ENCODE peak calls at places on chromosomes 6 and 20, in six cellular contexts. One of them, this sample, is unnamed.
A peak's percentile ranks its signal among the peaks of the same experiment; 100 is the strongest.

GRCh38 chr20:6654490-6655247 is 112.8 kb upstream of the BMP2 start:
- DNase-seq in IMR-90: no peak
- DNase-seq in H1: no peak
- DNase-seq in neuronal stem cell: no peak
- DNase-seq in mesenchymal stem cell: peak; percentile 72
- DNase-seq in trophoblast cell: no peak
- DNase-seq in this sample: no peak

GRCh38 chr20:4322499-4322898 is 307.1 kb upstream of the RNF24 start:
- DNase-seq in IMR-90: no peak
- DNase-seq in trophoblast cell: no peak
- DNase-seq in H1: no peak
- DNase-seq in neuronal stem cell: no peak
- DNase-seq in mesenchymal stem cell: no peak
- DNase-seq in this sample: no peak

GRCh38 chr6:131635384-131636340 is 1.4 kb upstream of the ENPP3 start:
- DNase-seq in trophoblast cell: no peak
- DNase-seq in neuronal stem cell: no peak
- DNase-seq in IMR-90: no peak
- DNase-seq in mesenchymal stem cell: no peak
- DNase-seq in H1: no peak
- DNase-seq in this sample: no peak

GRCh38 chr6:13453771-13454251 is 33.6 kb downstream of the GFOD1 start:
- DNase-seq in trophoblast cell: no peak
- DNase-seq in H1: no peak
- DNase-seq in IMR-90: peak; percentile 49
- DNase-seq in neuronal stem cell: no peak
- DNase-seq in mesenchymal stem cell: no peak
- DNase-seq in this sample: no peak

GRCh38 chr6:167766986-167767714 is 59.6 kb upstream of the AFDN start:
- DNase-seq in trophoblast cell: no peak
- DNase-seq in IMR-90: no peak
- DNase-seq in neuronal stem cell: no peak
- DNase-seq in H1: no peak
- DNase-seq in mesenchymal stem cell: no peak
- DNase-seq in this sample: no peak

GRCh38 chr6:112622036-112622435 is 274.9 kb downstream of the RFPL4B start:
- DNase-seq in IMR-90: no peak
- DNase-seq in trophoblast cell: no peak
- DNase-seq in mesenchymal stem cell: peak; percentile 36
- DNase-seq in H1: no peak
- DNase-seq in neuronal stem cell: no peak
- DNase-seq in this sample: no peak

GRCh38 chr6:128822271-128822670 is 60.7 kb upstream of the LAMA2 start:
- DNase-seq in H1: no peak
- DNase-seq in mesenchymal stem cell: peak; percentile 65
- DNase-seq in trophoblast cell: no peak
- DNase-seq in neuronal stem cell: no peak
- DNase-seq in IMR-90: peak; percentile 68
- DNase-seq in this sample: no peak

GRCh38 chr6:169247991-169248390 is 5.7 kb downstream of the THBS2 start:
- DNase-seq in neuronal stem cell: no peak
- DNase-seq in H1: no peak
- DNase-seq in mesenchymal stem cell: no peak
- DNase-seq in IMR-90: no peak
- DNase-seq in trophoblast cell: no peak
- DNase-seq in this sample: no peak

GRCh38 chr20:20931632-20932031 is 174.5 kb downstream of the LINC00237 start:
- DNase-seq in IMR-90: no peak
- DNase-seq in trophoblast cell: no peak
- DNase-seq in mesenchymal stem cell: no peak
- DNase-seq in neuronal stem cell: no peak
- DNase-seq in H1: no peak
- DNase-seq in this sample: no peak

GRCh38 chr20:31747640-31748039 is 8.6 kb downstream of the TPX2 start:
- DNase-seq in H1: no peak
- DNase-seq in IMR-90: peak; percentile 53
- DNase-seq in trophoblast cell: no peak
- DNase-seq in mesenchymal stem cell: no peak
- DNase-seq in neuronal stem cell: no peak
- DNase-seq in this sample: no peak

GRCh38 chr20:38303908-38304379 is at the start of gene BPI:
- DNase-seq in IMR-90: no peak
- DNase-seq in mesenchymal stem cell: no peak
- DNase-seq in trophoblast cell: no peak
- DNase-seq in H1: no peak
- DNase-seq in neuronal stem cell: no peak
- DNase-seq in this sample: no peak

GRCh38 chr20:61667056-61667792 is 398.5 kb downstream of the TAF4 start:
- DNase-seq in H1: no peak
- DNase-seq in IMR-90: no peak
- DNase-seq in mesenchymal stem cell: no peak
- DNase-seq in trophoblast cell: no peak
- DNase-seq in neuronal stem cell: no peak
- DNase-seq in this sample: no peak

GRCh38 chr20:57727863-57728262 is 18.0 kb upstream of the PMEPA1 start:
- DNase-seq in neuronal stem cell: no peak
- DNase-seq in trophoblast cell: no peak
- DNase-seq in mesenchymal stem cell: no peak
- DNase-seq in IMR-90: no peak
- DNase-seq in H1: no peak
- DNase-seq in this sample: no peak

GRCh38 chr6:144190051-144190450 is 39.7 kb downstream of the STX11 start:
- DNase-seq in neuronal stem cell: no peak
- DNase-seq in IMR-90: no peak
- DNase-seq in H1: no peak
- DNase-seq in trophoblast cell: peak; percentile 48
- DNase-seq in mesenchymal stem cell: no peak
- DNase-seq in this sample: no peak

GRCh38 chr20:40948352-40949267 is 80.0 kb upstream of the TOP1 start:
- DNase-seq in neuronal stem cell: no peak
- DNase-seq in mesenchymal stem cell: no peak
- DNase-seq in IMR-90: peak; percentile 35
- DNase-seq in H1: no peak
- DNase-seq in trophoblast cell: peak; percentile 44
- DNase-seq in this sample: no peak

GRCh38 chr6:4379958-4380357 is 244.6 kb upstream of the ECI2 start:
- DNase-seq in trophoblast cell: no peak
- DNase-seq in H1: no peak
- DNase-seq in IMR-90: no peak
- DNase-seq in mesenchymal stem cell: no peak
- DNase-seq in neuronal stem cell: no peak
- DNase-seq in this sample: no peak

GRCh38 chr20:36493801-36494114 is 47.6 kb upstream of the MYL9 start:
- DNase-seq in mesenchymal stem cell: no peak
- DNase-seq in IMR-90: peak; percentile 78
- DNase-seq in H1: no peak
- DNase-seq in neuronal stem cell: no peak
- DNase-seq in trophoblast cell: no peak
- DNase-seq in this sample: no peak

GRCh38 chr6:7106752-7107577 is 796 bp upstream of the RREB1 start:
- DNase-seq in H1: peak; percentile 70
- DNase-seq in IMR-90: peak; percentile 16
- DNase-seq in mesenchymal stem cell: no peak
- DNase-seq in trophoblast cell: peak; percentile 43
- DNase-seq in neuronal stem cell: no peak
- DNase-seq in this sample: peak; percentile 48

GRCh38 chr20:43914697-43915208 is at the start of gene TOX2:
- DNase-seq in IMR-90: no peak
- DNase-seq in mesenchymal stem cell: peak; percentile 55
- DNase-seq in neuronal stem cell: no peak
- DNase-seq in H1: peak; percentile 62
- DNase-seq in trophoblast cell: no peak
- DNase-seq in this sample: peak; percentile 56

GRCh38 chr20:8673116-8673515 is 395.8 kb upstream of the PLCB4 start:
- DNase-seq in trophoblast cell: no peak
- DNase-seq in H1: no peak
- DNase-seq in mesenchymal stem cell: no peak
- DNase-seq in neuronal stem cell: no peak
- DNase-seq in IMR-90: no peak
- DNase-seq in this sample: no peak

GRCh38 chr20:33673115-33673410 is 1.2 kb downstream of the NECAB3 start:
- DNase-seq in neuronal stem cell: no peak
- DNase-seq in H1: no peak
- DNase-seq in IMR-90: no peak
- DNase-seq in trophoblast cell: no peak
- DNase-seq in mesenchymal stem cell: no peak
- DNase-seq in this sample: no peak
- H3K23ac ChIP-seq in neuronal stem cell: no peak overlapping the region
- H3K23ac ChIP-seq in H1: no peak overlapping the region
- H3K23ac ChIP-seq in IMR-90: peak overlapping the region; percentile 96
- H3K23ac ChIP-seq in trophoblast cell: no peak overlapping the region
- H3K23ac ChIP-seq in mesenchymal stem cell: no peak overlapping the region
- H3K23ac ChIP-seq in this sample: no peak overlapping the region

GRCh38 chr6:140226637-140227036 is 852.2 kb upstream of the CITED2 start:
- DNase-seq in H1: no peak
- DNase-seq in neuronal stem cell: no peak
- DNase-seq in IMR-90: no peak
- DNase-seq in mesenchymal stem cell: no peak
- DNase-seq in trophoblast cell: no peak
- DNase-seq in this sample: no peak
- H3K14ac ChIP-seq in H1: no peak overlapping the region
- H3K14ac ChIP-seq in neuronal stem cell: no peak overlapping the region
- H3K14ac ChIP-seq in IMR-90: no peak overlapping the region
- H3K14ac ChIP-seq in mesenchymal stem cell: no peak overlapping the region
- H3K14ac ChIP-seq in trophoblast cell: no peak overlapping the region
- H3K14ac ChIP-seq in this sample: no peak overlapping the region

GRCh38 chr6:43016935-43017334 is 2.9 kb downstream of the KLHDC3 start:
- DNase-seq in H1: no peak
- DNase-seq in trophoblast cell: no peak
- DNase-seq in IMR-90: no peak
- DNase-seq in neuronal stem cell: no peak
- DNase-seq in mesenchymal stem cell: no peak
- DNase-seq in this sample: no peak
- H3K23ac ChIP-seq in H1: no peak overlapping the region
- H3K23ac ChIP-seq in trophoblast cell: no peak overlapping the region
- H3K23ac ChIP-seq in IMR-90: no peak overlapping the region
- H3K23ac ChIP-seq in neuronal stem cell: peak overlapping the region; percentile 13
- H3K23ac ChIP-seq in mesenchymal stem cell: no peak overlapping the region
- H3K23ac ChIP-seq in this sample: no peak overlapping the region

DNA sequence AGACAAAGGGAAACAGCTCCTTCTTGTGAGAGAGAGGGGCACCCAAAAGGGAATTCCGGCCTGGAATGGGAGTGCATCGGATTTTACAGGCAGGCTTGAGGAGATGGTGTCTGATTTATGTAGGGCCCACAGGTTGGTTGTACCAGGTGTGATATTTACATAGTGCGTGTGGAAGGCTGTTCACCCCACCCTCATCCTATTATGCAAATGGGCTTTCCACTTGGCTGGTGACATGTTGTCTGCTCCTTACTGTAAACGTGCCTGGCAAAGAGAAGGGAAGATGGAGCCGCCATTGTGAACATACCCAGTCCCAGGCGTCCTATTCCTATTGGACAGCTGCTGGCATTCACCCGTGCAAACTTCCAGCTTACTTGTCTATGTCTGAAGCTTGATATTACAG is 6.4 kb downstream of the HLA-B start:
- DNase-seq in mesenchymal stem cell: peak; percentile 12
- DNase-seq in neuronal stem cell: no peak
- DNase-seq in IMR-90: no peak
- DNase-seq in trophoblast cell: no peak
- DNase-seq in H1: no peak
- DNase-seq in this sample: no peak
- H3K14ac ChIP-seq in mesenchymal stem cell: no peak overlapping the region
- H3K14ac ChIP-seq in neuronal stem cell: no peak overlapping the region
- H3K14ac ChIP-seq in IMR-90: no peak overlapping the region
- H3K14ac ChIP-seq in trophoblast cell: no peak overlapping the region
- H3K14ac ChIP-seq in H1: no peak overlapping the region
- H3K14ac ChIP-seq in this sample: no peak overlapping the region

DNA sequence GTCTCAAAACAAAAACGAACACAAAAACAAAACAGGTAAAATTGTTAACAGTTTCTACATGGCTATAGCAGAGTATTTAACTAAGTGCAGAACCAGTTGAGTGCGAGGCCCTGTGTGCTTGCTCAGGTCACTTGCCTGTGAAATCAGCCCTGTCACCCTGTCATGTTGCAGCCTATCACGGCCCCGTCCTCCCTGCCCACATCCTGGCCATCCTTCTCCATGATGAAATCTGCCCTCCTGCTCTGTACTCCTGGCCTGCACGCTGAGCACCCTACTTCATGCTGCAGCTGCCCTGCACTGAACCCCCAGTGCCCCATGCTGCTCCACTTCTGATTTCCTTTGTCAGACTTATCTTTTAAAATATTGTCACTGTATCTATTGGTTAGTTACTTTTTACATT is 62.4 kb downstream of the DTD1 start:
- DNase-seq in H1: no peak
- DNase-seq in mesenchymal stem cell: no peak
- DNase-seq in trophoblast cell: no peak
- DNase-seq in IMR-90: no peak
- DNase-seq in neuronal stem cell: no peak
- DNase-seq in this sample: no peak
- H3K23ac ChIP-seq in H1: no peak overlapping the region
- H3K23ac ChIP-seq in mesenchymal stem cell: no peak overlapping the region
- H3K23ac ChIP-seq in trophoblast cell: no peak overlapping the region
- H3K23ac ChIP-seq in IMR-90: no peak overlapping the region
- H3K23ac ChIP-seq in neuronal stem cell: no peak overlapping the region
- H3K23ac ChIP-seq in this sample: no peak overlapping the region

DNA sequence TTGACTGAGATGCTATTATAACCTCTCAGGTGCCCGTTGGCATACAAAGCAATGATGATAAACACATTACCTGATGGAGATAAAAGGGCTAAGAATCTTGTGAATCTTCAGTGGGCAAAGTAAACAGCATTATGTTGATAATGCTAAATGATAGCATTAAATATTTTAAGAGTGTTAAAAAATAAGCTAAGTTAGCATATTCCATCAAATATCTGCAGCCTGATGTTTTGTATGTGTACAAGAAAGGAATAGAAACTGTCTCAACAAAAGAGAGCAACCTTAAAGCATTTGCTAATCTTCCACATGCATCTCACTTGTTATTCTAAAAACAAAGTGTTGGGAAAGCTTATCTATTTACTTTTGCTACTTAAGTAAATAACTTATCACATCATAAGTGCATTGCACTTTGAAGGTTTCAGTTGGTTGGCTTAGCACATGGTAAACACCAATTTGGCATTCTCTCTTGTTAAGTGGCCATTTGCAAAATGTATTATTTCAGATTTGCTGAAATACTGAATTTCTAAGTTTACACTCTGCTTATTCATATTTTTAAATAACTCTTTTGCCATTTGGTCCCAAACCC is 151.6 kb downstream of the SYNDIG1 start:
- DNase-seq in mesenchymal stem cell: no peak
- DNase-seq in H1: no peak
- DNase-seq in neuronal stem cell: no peak
- DNase-seq in trophoblast cell: no peak
- DNase-seq in IMR-90: no peak
- DNase-seq in this sample: no peak
- H3K14ac ChIP-seq in mesenchymal stem cell: no peak overlapping the region
- H3K14ac ChIP-seq in H1: no peak overlapping the region
- H3K14ac ChIP-seq in neuronal stem cell: no peak overlapping the region
- H3K14ac ChIP-seq in trophoblast cell: no peak overlapping the region
- H3K14ac ChIP-seq in IMR-90: no peak overlapping the region
- H3K14ac ChIP-seq in this sample: no peak overlapping the region

This sample was measured in H9.